ENCODE peak calls at places on chromosomes 7 and 10, in nine cellular contexts. One of them, this sample, is unnamed.

GRCh38 chr7:20964214-20964613 is 177.5 kb upstream of the SP8 start:
- DNase-seq in K562: no peak
- DNase-seq in Calu3: no peak
- DNase-seq in fibroblast of mammary gland: no peak
- DNase-seq in foreskin fibroblast: no peak
- DNase-seq in GM10248: no peak
- DNase-seq in sigmoid colon: no peak
- DNase-seq in CD8-positive, alpha-beta T cell: no peak
- DNase-seq in glutamatergic neuron: no peak
- DNase-seq in this sample: no peak

GRCh38 chr7:44638611-44639557 is 32.5 kb downstream of the OGDH start:
- DNase-seq in K562: peak
- DNase-seq in Calu3: peak
- DNase-seq in fibroblast of mammary gland: peak
- DNase-seq in foreskin fibroblast: peak
- DNase-seq in GM10248: peak
- DNase-seq in sigmoid colon: peak
- DNase-seq in CD8-positive, alpha-beta T cell: peak
- DNase-seq in glutamatergic neuron: no peak
- DNase-seq in this sample: peak

GRCh38 chr7:97734255-97734654 is 2.4 kb downstream of the TAC1 start:
- DNase-seq in K562: no peak
- DNase-seq in Calu3: no peak
- DNase-seq in fibroblast of mammary gland: no peak
- DNase-seq in foreskin fibroblast: no peak
- DNase-seq in GM10248: no peak
- DNase-seq in sigmoid colon: no peak
- DNase-seq in CD8-positive, alpha-beta T cell: no peak
- DNase-seq in glutamatergic neuron: no peak
- DNase-seq in this sample: no peak

GRCh38 chr10:58715056-58715455 is 202.4 kb downstream of the BICC1 start:
- DNase-seq in K562: no peak
- DNase-seq in Calu3: no peak
- DNase-seq in fibroblast of mammary gland: no peak
- DNase-seq in foreskin fibroblast: no peak
- DNase-seq in GM10248: no peak
- DNase-seq in sigmoid colon: no peak
- DNase-seq in CD8-positive, alpha-beta T cell: no peak
- DNase-seq in glutamatergic neuron: no peak
- DNase-seq in this sample: no peak

GRCh38 chr7:75739796-75740672 is 1.3 kb upstream of the HIP1 start:
- DNase-seq in K562: no peak
- DNase-seq in Calu3: no peak
- DNase-seq in fibroblast of mammary gland: peak
- DNase-seq in foreskin fibroblast: peak
- DNase-seq in GM10248: no peak
- DNase-seq in sigmoid colon: no peak
- DNase-seq in CD8-positive, alpha-beta T cell: no peak
- DNase-seq in glutamatergic neuron: no peak
- DNase-seq in this sample: no peak

GRCh38 chr7:26186364-26187311 is 13.9 kb downstream of the HNRNPA2B1 start:
- DNase-seq in K562: no peak
- DNase-seq in Calu3: no peak
- DNase-seq in fibroblast of mammary gland: peak
- DNase-seq in foreskin fibroblast: no peak
- DNase-seq in GM10248: no peak
- DNase-seq in sigmoid colon: no peak
- DNase-seq in CD8-positive, alpha-beta T cell: no peak
- DNase-seq in glutamatergic neuron: no peak
- DNase-seq in this sample: no peak

GRCh38 chr7:112930787-112931186 is 140.6 kb upstream of the TMEM168 start:
- DNase-seq in K562: no peak
- DNase-seq in Calu3: peak
- DNase-seq in fibroblast of mammary gland: peak
- DNase-seq in foreskin fibroblast: peak
- DNase-seq in GM10248: no peak
- DNase-seq in sigmoid colon: no peak
- DNase-seq in CD8-positive, alpha-beta T cell: no peak
- DNase-seq in glutamatergic neuron: no peak
- DNase-seq in this sample: no peak

GRCh38 chr10:132211246-132211645 is 24.5 kb downstream of the DPYSL4 start:
- DNase-seq in K562: no peak
- DNase-seq in Calu3: no peak
- DNase-seq in fibroblast of mammary gland: no peak
- DNase-seq in foreskin fibroblast: no peak
- DNase-seq in GM10248: no peak
- DNase-seq in sigmoid colon: no peak
- DNase-seq in CD8-positive, alpha-beta T cell: no peak
- DNase-seq in glutamatergic neuron: peak
- DNase-seq in this sample: no peak

GRCh38 chr7:44518761-44519160 is 22.4 kb downstream of the NPC1L1 start:
- DNase-seq in K562: no peak
- DNase-seq in Calu3: no peak
- DNase-seq in fibroblast of mammary gland: no peak
- DNase-seq in foreskin fibroblast: no peak
- DNase-seq in GM10248: peak
- DNase-seq in sigmoid colon: no peak
- DNase-seq in CD8-positive, alpha-beta T cell: no peak
- DNase-seq in glutamatergic neuron: no peak
- DNase-seq in this sample: no peak

GRCh38 chr7:37446371-37446770 is 2.3 kb downstream of the ELMO1 start:
- DNase-seq in K562: no peak
- DNase-seq in Calu3: no peak
- DNase-seq in fibroblast of mammary gland: no peak
- DNase-seq in foreskin fibroblast: no peak
- DNase-seq in GM10248: no peak
- DNase-seq in sigmoid colon: no peak
- DNase-seq in CD8-positive, alpha-beta T cell: no peak
- DNase-seq in glutamatergic neuron: no peak
- DNase-seq in this sample: no peak

GRCh38 chr10:88063861-88064521 is 200.6 kb downstream of the PTEN start:
- DNase-seq in K562: no peak
- DNase-seq in Calu3: no peak
- DNase-seq in fibroblast of mammary gland: no peak
- DNase-seq in foreskin fibroblast: no peak
- DNase-seq in GM10248: no peak
- DNase-seq in sigmoid colon: no peak
- DNase-seq in CD8-positive, alpha-beta T cell: no peak
- DNase-seq in glutamatergic neuron: no peak
- DNase-seq in this sample: no peak

GRCh38 chr10:121880842-121881423 is 46.9 kb downstream of the ATE1 start:
- DNase-seq in K562: no peak
- DNase-seq in Calu3: no peak
- DNase-seq in fibroblast of mammary gland: peak
- DNase-seq in foreskin fibroblast: no peak
- DNase-seq in GM10248: no peak
- DNase-seq in sigmoid colon: no peak
- DNase-seq in CD8-positive, alpha-beta T cell: no peak
- DNase-seq in glutamatergic neuron: no peak
- DNase-seq in this sample: no peak

GRCh38 chr7:81956520-81956919 is 186.7 kb upstream of the HGF start:
- DNase-seq in K562: no peak
- DNase-seq in Calu3: peak
- DNase-seq in fibroblast of mammary gland: peak
- DNase-seq in foreskin fibroblast: peak
- DNase-seq in GM10248: peak
- DNase-seq in sigmoid colon: no peak
- DNase-seq in CD8-positive, alpha-beta T cell: no peak
- DNase-seq in glutamatergic neuron: no peak
- DNase-seq in this sample: no peak

GRCh38 chr7:12066561-12066960 is 144.5 kb upstream of the TMEM106B start:
- DNase-seq in K562: no peak
- DNase-seq in Calu3: peak
- DNase-seq in fibroblast of mammary gland: peak
- DNase-seq in foreskin fibroblast: no peak
- DNase-seq in GM10248: no peak
- DNase-seq in sigmoid colon: no peak
- DNase-seq in CD8-positive, alpha-beta T cell: no peak
- DNase-seq in glutamatergic neuron: no peak
- DNase-seq in this sample: no peak

GRCh38 chr7:85474234-85474633 is 287.4 kb upstream of the SEMA3D start:
- DNase-seq in K562: no peak
- DNase-seq in Calu3: no peak
- DNase-seq in fibroblast of mammary gland: no peak
- DNase-seq in foreskin fibroblast: no peak
- DNase-seq in GM10248: no peak
- DNase-seq in sigmoid colon: no peak
- DNase-seq in CD8-positive, alpha-beta T cell: no peak
- DNase-seq in glutamatergic neuron: no peak
- DNase-seq in this sample: no peak

GRCh38 chr7:92460510-92460909 is 13.2 kb downstream of the GATAD1 start:
- DNase-seq in K562: no peak
- DNase-seq in Calu3: no peak
- DNase-seq in fibroblast of mammary gland: no peak
- DNase-seq in foreskin fibroblast: no peak
- DNase-seq in GM10248: no peak
- DNase-seq in sigmoid colon: no peak
- DNase-seq in CD8-positive, alpha-beta T cell: no peak
- DNase-seq in glutamatergic neuron: no peak
- DNase-seq in this sample: no peak

DNA sequence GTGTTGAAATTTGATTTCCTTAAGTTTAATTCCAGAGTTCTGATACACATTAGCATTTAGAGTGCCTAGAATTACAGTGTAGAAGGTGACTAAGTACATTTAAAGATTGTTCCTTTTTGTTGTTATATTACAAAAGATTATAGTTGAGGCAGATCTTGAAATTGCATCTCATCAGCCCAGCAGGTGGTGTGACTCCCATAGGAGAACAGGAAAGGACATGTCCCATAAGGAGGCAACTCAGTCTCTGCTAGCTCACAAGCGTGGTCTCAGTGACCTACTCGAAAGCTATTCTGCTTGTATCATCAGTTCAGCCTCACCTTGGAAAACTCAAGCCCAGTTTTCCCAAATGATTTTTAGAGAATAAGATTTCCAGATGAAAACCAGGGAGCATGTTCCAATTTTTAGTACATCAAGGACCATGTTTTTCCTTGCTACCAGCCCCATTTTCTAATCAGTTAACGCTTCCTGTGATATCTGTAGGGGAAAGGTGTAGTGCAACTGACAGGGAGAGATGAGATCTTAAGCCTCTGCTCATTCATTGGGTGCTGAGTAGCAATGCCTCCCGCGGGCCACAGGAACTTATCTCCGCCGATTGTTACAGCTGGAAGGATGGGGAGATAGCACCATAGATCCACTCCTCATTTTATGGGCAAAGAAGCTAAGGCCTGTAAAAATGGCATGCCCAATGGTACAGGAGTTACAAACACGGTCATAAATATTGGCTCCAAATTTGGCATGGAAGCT is 1.1 kb upstream of the GNAI1 start:
- DNase-seq in K562: no peak
- DNase-seq in Calu3: peak
- DNase-seq in fibroblast of mammary gland: peak
- DNase-seq in foreskin fibroblast: no peak
- DNase-seq in GM10248: no peak
- DNase-seq in sigmoid colon: no peak
- DNase-seq in CD8-positive, alpha-beta T cell: no peak
- DNase-seq in glutamatergic neuron: no peak
- DNase-seq in this sample: no peak
- TF ChIP-seq CTCF in K562: no peak
- TF ChIP-seq CTCF in Calu3: no peak
- TF ChIP-seq CTCF in fibroblast of mammary gland: peak
- TF ChIP-seq CTCF in foreskin fibroblast: no peak
- TF ChIP-seq CTCF in GM10248: no peak
- TF ChIP-seq CTCF in sigmoid colon: peak
- TF ChIP-seq CTCF in CD8-positive, alpha-beta T cell: no peak
- TF ChIP-seq CTCF in glutamatergic neuron: no peak
- TF ChIP-seq CTCF in this sample: no peak

GRCh38 chr10:12723240-12723639 is 278.3 kb downstream of the CCDC3 start:
- DNase-seq in K562: no peak
- DNase-seq in Calu3: no peak
- DNase-seq in fibroblast of mammary gland: no peak
- DNase-seq in foreskin fibroblast: no peak
- DNase-seq in GM10248: no peak
- DNase-seq in sigmoid colon: no peak
- DNase-seq in CD8-positive, alpha-beta T cell: no peak
- DNase-seq in glutamatergic neuron: no peak
- DNase-seq in this sample: no peak
- TF ChIP-seq CTCF in K562: no peak
- TF ChIP-seq CTCF in Calu3: no peak
- TF ChIP-seq CTCF in fibroblast of mammary gland: no peak
- TF ChIP-seq CTCF in foreskin fibroblast: no peak
- TF ChIP-seq CTCF in GM10248: no peak
- TF ChIP-seq CTCF in sigmoid colon: no peak
- TF ChIP-seq CTCF in CD8-positive, alpha-beta T cell: no peak
- TF ChIP-seq CTCF in glutamatergic neuron: no peak
- TF ChIP-seq CTCF in this sample: no peak

GRCh38 chr10:8049151-8049873 is 5.2 kb upstream of the GATA3 start:
- DNase-seq in K562: no peak
- DNase-seq in Calu3: peak
- DNase-seq in fibroblast of mammary gland: no peak
- DNase-seq in foreskin fibroblast: no peak
- DNase-seq in GM10248: no peak
- DNase-seq in sigmoid colon: no peak
- DNase-seq in CD8-positive, alpha-beta T cell: no peak
- DNase-seq in glutamatergic neuron: no peak
- DNase-seq in this sample: no peak

GRCh38 chr10:8050561-8051108 is 3.9 kb upstream of the GATA3 start:
- DNase-seq in K562: no peak
- DNase-seq in Calu3: peak
- DNase-seq in fibroblast of mammary gland: no peak
- DNase-seq in foreskin fibroblast: no peak
- DNase-seq in GM10248: no peak
- DNase-seq in sigmoid colon: no peak
- DNase-seq in CD8-positive, alpha-beta T cell: peak
- DNase-seq in glutamatergic neuron: no peak
- DNase-seq in this sample: no peak

GRCh38 chr10:8048281-8049008 is 6.0 kb upstream of the GATA3 start:
- DNase-seq in K562: no peak
- DNase-seq in Calu3: no peak
- DNase-seq in fibroblast of mammary gland: no peak
- DNase-seq in foreskin fibroblast: no peak
- DNase-seq in GM10248: no peak
- DNase-seq in sigmoid colon: no peak
- DNase-seq in CD8-positive, alpha-beta T cell: peak
- DNase-seq in glutamatergic neuron: no peak
- DNase-seq in this sample: no peak

GRCh38 chr10:8051109-8051781 is 3.2 kb upstream of the GATA3 start:
- DNase-seq in K562: no peak
- DNase-seq in Calu3: no peak
- DNase-seq in fibroblast of mammary gland: no peak
- DNase-seq in foreskin fibroblast: no peak
- DNase-seq in GM10248: no peak
- DNase-seq in sigmoid colon: no peak
- DNase-seq in CD8-positive, alpha-beta T cell: no peak
- DNase-seq in glutamatergic neuron: no peak
- DNase-seq in this sample: no peak

GRCh38 chr10:8049874-8050560 is 4.5 kb upstream of the GATA3 start:
- DNase-seq in K562: no peak
- DNase-seq in Calu3: peak
- DNase-seq in fibroblast of mammary gland: no peak
- DNase-seq in foreskin fibroblast: no peak
- DNase-seq in GM10248: no peak
- DNase-seq in sigmoid colon: no peak
- DNase-seq in CD8-positive, alpha-beta T cell: no peak
- DNase-seq in glutamatergic neuron: no peak
- DNase-seq in this sample: no peak
- TF ChIP-seq CTCF in K562: no peak
- TF ChIP-seq CTCF in Calu3: no peak
- TF ChIP-seq CTCF in fibroblast of mammary gland: no peak
- TF ChIP-seq CTCF in foreskin fibroblast: no peak
- TF ChIP-seq CTCF in GM10248: no peak
- TF ChIP-seq CTCF in sigmoid colon: no peak
- TF ChIP-seq CTCF in CD8-positive, alpha-beta T cell: no peak
- TF ChIP-seq CTCF in glutamatergic neuron: no peak
- TF ChIP-seq CTCF in this sample: no peak

GRCh38 chr7:8436965-8437364 is 3.6 kb downstream of the NXPH1 start:
- DNase-seq in K562: peak
- DNase-seq in Calu3: peak
- DNase-seq in fibroblast of mammary gland: peak
- DNase-seq in foreskin fibroblast: no peak
- DNase-seq in GM10248: peak
- DNase-seq in sigmoid colon: no peak
- DNase-seq in CD8-positive, alpha-beta T cell: no peak
- DNase-seq in glutamatergic neuron: peak
- DNase-seq in this sample: no peak
- TF ChIP-seq CTCF in K562: peak
- TF ChIP-seq CTCF in Calu3: peak
- TF ChIP-seq CTCF in fibroblast of mammary gland: peak
- TF ChIP-seq CTCF in foreskin fibroblast: peak
- TF ChIP-seq CTCF in GM10248: peak
- TF ChIP-seq CTCF in sigmoid colon: peak
- TF ChIP-seq CTCF in CD8-positive, alpha-beta T cell: no peak
- TF ChIP-seq CTCF in glutamatergic neuron: peak
- TF ChIP-seq CTCF in this sample: no peak